ENCODE peak calls at places on chromosomes 5 and 9, in nine cellular contexts. X, O, L, Q, G, T, F, K and Y are unnamed samples.

GRCh38 chr5:68239485-68239884 is 23.9 kb downstream of the PIK3R1 start:
- DNase-seq in X (peak; percentile 90), O (peak; percentile 72), L (no peak), Q (peak; percentile 69), G (no peak), T (no peak), F (peak; percentile 95), K (peak; percentile 73), Y (no peak)

GRCh38 chr5:26192496-26192895 is 845.9 kb downstream of the CDH9 start:
- DNase-seq in X (no peak), O (no peak), L (peak; percentile 81), Q (no peak), G (peak; percentile 32), T (no peak), F (no peak), K (no peak), Y (no peak)

GRCh38 chr5:56321236-56321881 is 88.2 kb upstream of the ANKRD55 start:
- DNase-seq in X (no peak), O (no peak), L (no peak), Q (no peak), G (no peak), T (no peak), F (no peak), K (no peak), Y (no peak)

GRCh38 chr9:18142964-18143363 is 331.0 kb upstream of the ADAMTSL1 start:
- DNase-seq in X (no peak), O (no peak), L (peak; percentile 26), Q (no peak), G (no peak), T (no peak), F (no peak), K (no peak), Y (no peak)

GRCh38 chr5:59356813-59357381 is 536.6 kb downstream of the PDE4D start:
- DNase-seq in X (no peak), O (peak; percentile 55), L (no peak), Q (no peak), G (no peak), T (no peak), F (peak; percentile 67), K (peak; percentile 45), Y (no peak)

GRCh38 chr9:110427497-110428104 is 89.9 kb upstream of the TXNDC8 start:
- DNase-seq in X (peak; percentile 28), O (peak; percentile 71), L (peak; percentile 69), Q (no peak), G (peak; percentile 5), T (no peak), F (no peak), K (peak; percentile 26), Y (no peak)

GRCh38 chr9:128685636-128686489 is 3.2 kb upstream of the SET start:
- DNase-seq in X (no peak), O (no peak), L (no peak), Q (peak; percentile 37), G (no peak), T (no peak), F (no peak), K (no peak), Y (no peak)

GRCh38 chr5:93158841-93159240 is 422.2 kb downstream of the NR2F1-AS1 start:
- DNase-seq in X (no peak), O (no peak), L (no peak), Q (no peak), G (no peak), T (no peak), F (no peak), K (no peak), Y (no peak)

GRCh38 chr5:87081511-87082372 is 185.9 kb upstream of the RASA1 start:
- DNase-seq in X (no peak), O (no peak), L (no peak), Q (peak; percentile 14), G (no peak), T (no peak), F (no peak), K (no peak), Y (no peak)

GRCh38 chr9:17135578-17135904 is 701 bp downstream of the CNTLN start:
- DNase-seq in X (no peak), O (no peak), L (peak; percentile 14), Q (no peak), G (no peak), T (no peak), F (no peak), K (peak; percentile 42), Y (no peak)

GRCh38 chr5:1413211-1413610 is 32.0 kb downstream of the SLC6A3 start:
- DNase-seq in X (no peak), O (peak; percentile 29), L (no peak), Q (no peak), G (no peak), T (no peak), F (no peak), K (no peak), Y (no peak)

GRCh38 chr5:151058301-151058700 is 22.5 kb downstream of the TNIP1 start:
- DNase-seq in X (no peak), O (no peak), L (no peak), Q (no peak), G (no peak), T (no peak), F (no peak), K (no peak), Y (no peak)

GRCh38 chr9:7402704-7403389 is 396.7 kb downstream of the DMAC1 start:
- DNase-seq in X (no peak), O (no peak), L (no peak), Q (no peak), G (no peak), T (no peak), F (no peak), K (no peak), Y (no peak)

GRCh38 chr9:131752231-131752884 is 12.5 kb upstream of the RAPGEF1 start:
- DNase-seq in X (no peak), O (no peak), L (no peak), Q (no peak), G (no peak), T (no peak), F (no peak), K (no peak), Y (no peak)
- TF ChIP-seq CTCF in X (no peak), O (no peak), L (no peak), Q (no peak), G (no peak), T (no peak), F (no peak), K (no peak), Y (no peak)

DNA sequence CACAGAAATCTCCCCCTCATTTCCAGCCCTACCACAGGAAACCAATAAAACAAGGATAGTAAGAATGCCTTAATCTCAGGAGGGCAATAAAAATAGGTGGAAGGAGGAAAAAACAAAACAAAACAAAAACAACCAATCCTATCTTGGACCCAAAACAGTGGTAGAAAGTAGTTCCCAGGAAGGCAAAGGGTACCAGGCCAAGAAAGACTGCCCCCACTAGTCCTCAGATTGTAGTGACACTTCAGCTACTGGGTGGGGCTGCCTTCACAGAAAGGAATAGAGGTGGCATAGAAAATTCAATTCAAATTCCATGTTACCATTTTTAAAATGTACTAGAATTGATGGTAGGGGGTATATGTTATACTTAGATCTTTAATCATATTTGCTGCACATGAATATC is 59.3 kb downstream of the DPYSL3 start:
- DNase-seq in X (no peak), O (no peak), L (no peak), Q (no peak), G (no peak), T (no peak), F (no peak), K (no peak), Y (no peak)
- H3K4me3 ChIP-seq in X (no peak overlapping the region), O (no peak overlapping the region), L (no peak overlapping the region), Q (no peak overlapping the region), G (no peak overlapping the region), T (no peak overlapping the region), F (no peak overlapping the region), K (no peak overlapping the region), Y (no peak overlapping the region)

GRCh38 chr5:41194339-41194738 is 19.0 kb downstream of the C6 start:
- DNase-seq in X (no peak), O (no peak), L (no peak), Q (no peak), G (no peak), T (no peak), F (no peak), K (no peak), Y (no peak)

GRCh38 chr5:41196197-41196596 is 17.1 kb downstream of the C6 start:
- DNase-seq in X (peak; percentile 31), O (no peak), L (peak; percentile 34), Q (no peak), G (no peak), T (no peak), F (no peak), K (no peak), Y (no peak)

GRCh38 chr5:41195228-41195627 is 18.1 kb downstream of the C6 start:
- DNase-seq in X (no peak), O (no peak), L (peak; percentile 65), Q (no peak), G (no peak), T (no peak), F (no peak), K (no peak), Y (no peak)

GRCh38 chr5:41191249-41191648 is 22.1 kb downstream of the C6 start:
- DNase-seq in X (no peak), O (no peak), L (peak; percentile 88), Q (no peak), G (no peak), T (no peak), F (no peak), K (no peak), Y (no peak)

DNA sequence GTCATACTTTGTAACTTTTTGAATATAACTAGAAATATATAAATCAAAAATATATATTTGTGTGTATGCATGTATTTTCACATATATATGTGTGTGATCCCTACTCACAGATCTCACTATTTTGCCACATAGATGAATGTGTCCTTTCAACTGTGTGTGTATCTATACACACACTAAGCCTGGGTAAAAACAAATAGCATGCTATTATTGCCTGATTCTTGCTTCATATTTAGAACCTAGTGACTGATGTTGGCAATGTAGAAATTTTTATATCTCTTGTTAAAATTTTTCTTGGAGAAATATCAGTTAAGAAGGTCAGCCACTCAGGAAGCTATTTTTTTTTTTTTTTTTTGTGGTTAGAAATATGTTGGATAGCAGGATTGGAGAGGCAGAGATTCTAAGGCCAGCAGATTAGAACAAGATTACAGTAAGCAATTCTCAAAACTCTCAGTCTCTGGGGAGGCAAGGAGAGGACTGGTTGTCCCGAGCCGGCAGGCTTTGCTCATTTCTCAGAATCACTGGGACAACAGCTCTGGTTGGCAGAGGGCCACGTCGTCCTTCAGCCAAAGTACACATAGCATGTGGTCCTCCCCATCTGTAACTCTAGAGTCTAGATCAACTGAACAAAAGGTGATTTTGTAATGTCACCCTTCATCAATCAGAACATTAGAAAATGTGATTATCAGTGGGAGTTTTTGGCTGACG is 19.7 kb downstream of the C6 start:
- DNase-seq in X (peak; percentile 49), O (peak; percentile 95), L (peak; percentile 87), Q (no peak), G (no peak), T (peak; percentile 96), F (peak; percentile 98), K (peak; percentile 97), Y (no peak)
- H3K27ac ChIP-seq in X (no peak overlapping the region), O (peak overlapping the region; percentile 64), L (no peak overlapping the region), Q (no peak overlapping the region), G (no peak overlapping the region), T (peak overlapping the region; percentile 54), F (peak overlapping the region; percentile 40), K (no peak overlapping the region), Y (no peak overlapping the region)

DNA sequence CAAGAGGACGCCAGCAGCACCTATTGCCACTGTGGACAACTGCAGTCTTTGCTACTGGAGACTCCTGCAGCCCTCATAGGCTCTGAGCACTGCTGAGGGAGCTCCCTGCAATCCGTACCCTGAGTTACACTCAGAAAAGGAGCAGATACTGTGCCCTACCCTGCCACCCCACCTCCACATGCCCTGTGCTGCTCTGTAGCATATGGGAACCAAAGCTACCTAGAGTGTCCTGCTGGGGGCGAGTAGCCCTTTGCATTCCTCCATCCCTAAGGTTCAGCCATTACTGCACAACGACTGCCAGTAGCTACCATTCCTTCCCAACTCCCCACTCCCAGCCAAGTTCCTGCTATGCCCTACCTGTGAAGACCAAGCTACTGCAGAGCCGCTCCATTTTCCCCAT is 90.2 kb upstream of the SNCAIP start:
- DNase-seq in X (no peak), O (no peak), L (no peak), Q (no peak), G (no peak), T (no peak), F (no peak), K (no peak), Y (no peak)
- TF ChIP-seq CTCF in X (no peak), O (no peak), L (no peak), Q (no peak), G (no peak), T (no peak), F (no peak), K (no peak), Y (no peak)